ENCODE peak calls at places on chromosomes 7 and 10, in five cellular contexts. One of them, this sample, is unnamed.
A peak's percentile ranks its signal among the peaks of the same experiment; 100 is the strongest.

GRCh38 chr7:107387573-107388219 is 82.2 kb upstream of the GPR22 start:
- DNase-seq in GM12891: no peak
- DNase-seq in GM12878: no peak
- DNase-seq in K562: peak; percentile 57
- DNase-seq in H1: no peak
- DNase-seq in this sample: no peak

GRCh38 chr10:121928528-121928884 is 675 bp upstream of the ATE1 start:
- DNase-seq in GM12891: no peak
- DNase-seq in GM12878: no peak
- DNase-seq in K562: no peak
- DNase-seq in H1: no peak
- DNase-seq in this sample: peak; percentile 14

GRCh38 chr7:107396990-107397389 is 72.9 kb upstream of the GPR22 start:
- DNase-seq in GM12891: no peak
- DNase-seq in GM12878: no peak
- DNase-seq in K562: peak; percentile 16
- DNase-seq in H1: no peak
- DNase-seq in this sample: no peak

GRCh38 chr10:29896053-29896452 is 163.3 kb downstream of the JCAD start:
- DNase-seq in GM12891: no peak
- DNase-seq in GM12878: no peak
- DNase-seq in K562: no peak
- DNase-seq in H1: no peak
- DNase-seq in this sample: no peak

GRCh38 chr7:35793225-35793579 is 7.7 kb upstream of the SEPTIN7 start:
- DNase-seq in GM12891: no peak
- DNase-seq in GM12878: no peak
- DNase-seq in K562: no peak
- DNase-seq in H1: no peak
- DNase-seq in this sample: no peak

GRCh38 chr7:17095001-17095574 is 203.4 kb upstream of the AHR start:
- DNase-seq in GM12891: no peak
- DNase-seq in GM12878: no peak
- DNase-seq in K562: no peak
- DNase-seq in H1: no peak
- DNase-seq in this sample: no peak

GRCh38 chr10:69217119-69217754 is 2.9 kb upstream of the HKDC1 start:
- DNase-seq in GM12891: no peak
- DNase-seq in GM12878: no peak
- DNase-seq in K562: peak; percentile 53
- DNase-seq in H1: no peak
- DNase-seq in this sample: no peak

GRCh38 chr7:45684910-45685618 is 110.9 kb downstream of the ADCY1 start:
- DNase-seq in GM12891: no peak
- DNase-seq in GM12878: no peak
- DNase-seq in K562: no peak
- DNase-seq in H1: peak; percentile 20
- DNase-seq in this sample: no peak

GRCh38 chr10:7804216-7804615 is 14.1 kb upstream of the TAF3 start:
- DNase-seq in GM12891: no peak
- DNase-seq in GM12878: no peak
- DNase-seq in K562: no peak
- DNase-seq in H1: no peak
- DNase-seq in this sample: no peak

DNA sequence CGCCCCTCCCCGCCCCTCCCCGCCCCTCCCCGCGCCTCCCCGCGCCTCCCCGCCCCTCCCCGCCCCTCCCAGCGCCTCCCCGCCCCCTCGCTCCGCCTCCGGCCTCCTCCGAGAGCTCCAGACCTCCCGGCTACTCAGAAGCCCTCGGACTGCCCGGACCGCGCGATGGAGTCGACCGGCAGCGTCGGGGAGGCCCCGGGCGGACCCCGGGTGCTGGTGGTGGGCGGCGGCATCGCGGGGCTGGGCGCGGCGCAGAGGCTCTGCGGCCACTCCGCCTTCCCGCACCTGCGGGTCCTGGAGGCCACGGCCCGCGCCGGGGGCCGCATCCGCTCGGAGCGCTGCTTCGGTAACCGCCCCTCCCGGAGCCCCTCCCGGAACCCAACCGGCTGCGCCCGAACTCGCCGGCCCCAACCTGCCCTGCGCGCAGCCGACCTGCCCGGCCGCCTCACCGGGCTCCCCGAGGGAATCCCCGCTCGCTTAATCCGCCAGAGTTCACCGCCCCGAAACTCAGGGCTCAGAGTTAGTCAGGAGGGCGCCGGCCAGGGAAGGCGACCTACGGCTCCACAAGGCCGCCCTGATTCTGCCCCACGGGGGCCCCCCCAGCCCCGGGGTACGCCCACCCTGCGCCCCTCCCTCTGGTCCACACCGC is at the start of gene PAOX:
- DNase-seq in GM12891: peak; percentile 83
- DNase-seq in GM12878: no peak
- DNase-seq in K562: peak; percentile 71
- DNase-seq in H1: peak; percentile 76
- DNase-seq in this sample: peak; percentile 88
- TF ChIP-seq POLR2AphosphoS5 in GM12891: no peak
- TF ChIP-seq POLR2AphosphoS5 in GM12878: no peak
- TF ChIP-seq POLR2AphosphoS5 in K562: no peak
- TF ChIP-seq POLR2AphosphoS5 in H1: no peak
- TF ChIP-seq POLR2AphosphoS5 in this sample: peak; percentile 41

GRCh38 chr10:35324196-35324595 is 12.1 kb upstream of the CCNY start:
- DNase-seq in GM12891: no peak
- DNase-seq in GM12878: no peak
- DNase-seq in K562: no peak
- DNase-seq in H1: no peak
- DNase-seq in this sample: no peak
- TF ChIP-seq TAF1 in GM12891: no peak
- TF ChIP-seq TAF1 in GM12878: no peak
- TF ChIP-seq TAF1 in K562: no peak
- TF ChIP-seq TAF1 in H1: no peak
- TF ChIP-seq TAF1 in this sample: no peak

GRCh38 chr10:11017575-11018425 is at the start of gene CELF2:
- DNase-seq in GM12891: peak; percentile 50
- DNase-seq in GM12878: no peak
- DNase-seq in K562: peak; percentile 12
- DNase-seq in H1: peak; percentile 87
- DNase-seq in this sample: peak; percentile 27
- TF ChIP-seq POLR2A in GM12891: no peak
- TF ChIP-seq POLR2A in GM12878: peak; percentile 23
- TF ChIP-seq POLR2A in K562: no peak
- TF ChIP-seq POLR2A in H1: peak; percentile 19
- TF ChIP-seq POLR2A in this sample: no peak

GRCh38 chr7:148699772-148700629 is 1.3 kb downstream of the CUL1 start:
- DNase-seq in GM12891: no peak
- DNase-seq in GM12878: no peak
- DNase-seq in K562: peak; percentile 56
- DNase-seq in H1: no peak
- DNase-seq in this sample: no peak

GRCh38 chr7:148697950-148698396 is 730 bp upstream of the CUL1 start:
- DNase-seq in GM12891: no peak
- DNase-seq in GM12878: no peak
- DNase-seq in K562: no peak
- DNase-seq in H1: no peak
- DNase-seq in this sample: no peak

GRCh38 chr7:148699024-148699771 is 495 bp downstream of the CUL1 start:
- DNase-seq in GM12891: peak; percentile 37
- DNase-seq in GM12878: no peak
- DNase-seq in K562: peak; percentile 76
- DNase-seq in H1: peak; percentile 77
- DNase-seq in this sample: peak; percentile 42

GRCh38 chr7:148697256-148697841 is 1.4 kb upstream of the CUL1 start:
- DNase-seq in GM12891: no peak
- DNase-seq in GM12878: no peak
- DNase-seq in K562: peak; percentile 69
- DNase-seq in H1: no peak
- DNase-seq in this sample: no peak

GRCh38 chr7:148698397-148699023 is at the start of gene CUL1:
- DNase-seq in GM12891: peak; percentile 69
- DNase-seq in GM12878: no peak
- DNase-seq in K562: peak; percentile 93
- DNase-seq in H1: peak; percentile 82
- DNase-seq in this sample: peak; percentile 53
- TF ChIP-seq POLR2AphosphoS5 in GM12891: peak; percentile 44
- TF ChIP-seq POLR2AphosphoS5 in GM12878: no peak
- TF ChIP-seq POLR2AphosphoS5 in K562: peak; percentile 70
- TF ChIP-seq POLR2AphosphoS5 in H1: no peak
- TF ChIP-seq POLR2AphosphoS5 in this sample: no peak

DNA sequence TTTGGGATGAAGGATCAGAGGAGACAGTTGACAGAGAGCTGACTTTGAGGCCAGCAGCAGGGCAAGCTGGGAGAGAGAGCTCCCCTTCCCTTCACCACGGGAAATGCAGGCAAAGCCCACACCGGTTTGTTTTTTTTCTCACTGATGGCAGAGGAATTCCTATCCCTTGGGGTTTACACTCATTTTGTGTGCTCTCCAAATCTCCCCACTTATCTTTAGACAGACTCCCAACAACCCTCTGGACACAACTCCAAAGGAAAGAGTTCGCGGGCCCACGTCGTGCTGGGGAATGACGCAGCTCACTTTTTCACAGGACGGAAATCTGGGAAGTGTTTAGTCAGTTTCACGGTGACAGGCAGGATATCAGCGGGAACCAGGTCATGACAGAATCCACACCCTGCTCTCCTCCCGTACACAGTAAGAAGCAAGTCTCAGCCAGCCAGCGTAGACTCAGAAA is 68.3 kb upstream of the FAM171A1 start:
- DNase-seq in GM12891: no peak
- DNase-seq in GM12878: no peak
- DNase-seq in K562: peak; percentile 75
- DNase-seq in H1: no peak
- DNase-seq in this sample: no peak
- TF ChIP-seq TAF1 in GM12891: no peak
- TF ChIP-seq TAF1 in GM12878: no peak
- TF ChIP-seq TAF1 in K562: peak; percentile 36
- TF ChIP-seq TAF1 in H1: no peak
- TF ChIP-seq TAF1 in this sample: no peak